ENCODE peak calls at places on chromosomes 3 and 15, in eight cellular contexts. O is GM23338, M is HCT116, D is SK-N-SH, J is Panc1, V is K562, Q is GM12878, C is HepG2. Y is an unnamed sample.

GRCh38 chr3:15979900-15980299 is 182.1 kb upstream of the ANKRD28 start:
- DNase-seq in O (no peak), M (no peak), D (no peak), J (no peak), V (no peak), Q (no peak), C (no peak), Y (no peak)

GRCh38 chr15:70240082-70240481 is 142.4 kb upstream of the TLE3 start:
- DNase-seq in O (no peak), M (no peak), D (no peak), J (no peak), V (no peak), Q (peak; percentile 50), C (no peak), Y (no peak)

GRCh38 chr3:127953636-127954035 is 38.6 kb downstream of the KBTBD12 start:
- DNase-seq in O (no peak), M (no peak), D (no peak), J (no peak), V (no peak), Q (no peak), C (no peak), Y (no peak)

GRCh38 chr15:57216288-57216687 is 160.0 kb upstream of the CGNL1 start:
- DNase-seq in O (no peak), M (no peak), D (no peak), J (no peak), V (no peak), Q (no peak), C (no peak), Y (no peak)

GRCh38 chr3:173711619-173712018 is 314.1 kb downstream of the NLGN1 start:
- DNase-seq in O (no peak), M (peak; percentile 18), D (no peak), J (no peak), V (no peak), Q (no peak), C (no peak), Y (no peak)

GRCh38 chr15:74209560-74209958 is 7.0 kb upstream of the STRA6 start:
- DNase-seq in O (no peak), M (no peak), D (no peak), J (no peak), V (no peak), Q (no peak), C (no peak), Y (no peak)

GRCh38 chr3:150720444-150720843 is 16.7 kb upstream of the ERICH6 start:
- DNase-seq in O (no peak), M (no peak), D (no peak), J (no peak), V (no peak), Q (no peak), C (no peak), Y (no peak)

GRCh38 chr3:73813291-73813977 is 188.7 kb upstream of the PDZRN3 start:
- DNase-seq in O (no peak), M (no peak), D (peak; percentile 31), J (no peak), V (no peak), Q (no peak), C (no peak), Y (peak; percentile 24)

GRCh38 chr15:75620776-75621536 is 4.6 kb downstream of the SNUPN start:
- DNase-seq in O (no peak), M (no peak), D (no peak), J (no peak), V (no peak), Q (no peak), C (no peak), Y (peak; percentile 21)

GRCh38 chr15:71914092-71914491 is 103.7 kb downstream of the NR2E3 start:
- DNase-seq in O (no peak), M (no peak), D (no peak), J (no peak), V (no peak), Q (peak; percentile 66), C (no peak), Y (no peak)

GRCh38 chr3:158770254-158771017 is 31.4 kb upstream of the MFSD1 start:
- DNase-seq in O (no peak), M (no peak), D (no peak), J (no peak), V (no peak), Q (no peak), C (no peak), Y (no peak)

GRCh38 chr3:27680517-27681246 is 41.4 kb downstream of the EOMES start:
- DNase-seq in O (no peak), M (no peak), D (no peak), J (no peak), V (no peak), Q (no peak), C (peak; percentile 78), Y (no peak)

GRCh38 chr3:100386437-100387064 is 14.3 kb downstream of the TOMM70 start:
- DNase-seq in O (no peak), M (no peak), D (no peak), J (no peak), V (no peak), Q (no peak), C (peak; percentile 73), Y (no peak)

GRCh38 chr3:58188173-58188564 is 22.6 kb downstream of the DNASE1L3 start:
- DNase-seq in O (no peak), M (no peak), D (no peak), J (no peak), V (no peak), Q (no peak), C (no peak), Y (no peak)

GRCh38 chr3:58306662-58307286 is 454 bp downstream of the HTD2 start:
- DNase-seq in O (peak; percentile 73), M (no peak), D (peak; percentile 52), J (no peak), V (peak; percentile 29), Q (no peak), C (peak; percentile 55), Y (peak; percentile 20)

GRCh38 chr15:67040277-67040676 is 25.1 kb upstream of the SMAD3 start:
- DNase-seq in O (no peak), M (no peak), D (no peak), J (no peak), V (no peak), Q (no peak), C (no peak), Y (no peak)

GRCh38 chr15:67038721-67039120 is 26.7 kb upstream of the SMAD3 start:
- DNase-seq in O (no peak), M (no peak), D (no peak), J (no peak), V (no peak), Q (no peak), C (no peak), Y (no peak)

GRCh38 chr15:67039349-67040075 is 25.9 kb upstream of the SMAD3 start:
- DNase-seq in O (peak; percentile 70), M (peak; percentile 90), D (no peak), J (no peak), V (peak; percentile 39), Q (no peak), C (no peak), Y (no peak)

GRCh38 chr15:67043939-67044771 is 21.2 kb upstream of the SMAD3 start:
- DNase-seq in O (peak; percentile 87), M (no peak), D (no peak), J (no peak), V (no peak), Q (no peak), C (peak; percentile 84), Y (no peak)

DNA sequence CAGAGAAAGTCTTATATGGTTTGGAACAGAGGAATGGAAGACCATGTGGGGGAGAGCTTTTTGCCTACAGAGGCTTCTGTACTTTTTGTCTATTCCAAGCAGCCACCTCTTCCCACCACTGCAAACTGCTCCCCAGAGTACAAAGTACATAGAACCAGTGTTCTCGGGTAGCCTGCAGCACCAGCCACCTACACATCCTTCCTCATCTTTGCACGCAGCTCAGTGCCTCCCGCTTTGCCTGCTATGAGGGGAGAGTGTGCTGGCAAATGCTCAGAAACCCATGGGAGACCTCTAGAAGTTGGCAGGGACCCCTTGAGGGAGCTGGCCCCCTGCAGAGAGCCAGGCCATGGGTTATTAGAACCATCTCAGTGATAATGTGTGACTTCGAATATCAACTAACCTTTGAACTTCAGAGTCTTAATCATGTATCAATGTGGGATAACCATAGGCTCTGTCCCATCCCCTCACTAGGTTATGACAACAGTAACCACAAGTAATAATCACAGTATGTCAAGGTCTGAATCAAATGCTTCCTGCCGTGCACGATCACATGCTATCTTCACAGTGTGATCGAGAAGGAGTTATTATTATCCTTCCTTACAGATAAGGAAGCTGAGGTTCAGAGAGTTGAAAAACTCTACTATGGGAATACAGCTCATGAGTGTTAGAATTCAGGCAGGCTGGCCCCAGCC is 22.8 kb upstream of the SMAD3 start:
- DNase-seq in O (no peak), M (no peak), D (no peak), J (no peak), V (no peak), Q (no peak), C (no peak), Y (no peak)
- TF ChIP-seq REST in O (no peak), M (no peak), D (no peak), J (no peak), V (no peak), Q (no peak), C (no peak), Y (no peak)

GRCh38 chr3:52388933-52389332 is 56.0 kb downstream of the SEMA3G start:
- DNase-seq in O (peak; percentile 31), M (no peak), D (no peak), J (no peak), V (no peak), Q (no peak), C (no peak), Y (no peak)
- H3K27ac ChIP-seq in O (no peak overlapping the region), M (no peak overlapping the region), D (no peak overlapping the region), J (no peak overlapping the region), V (no peak overlapping the region), Q (no peak overlapping the region), C (no peak overlapping the region), Y (no peak overlapping the region)

GRCh38 chr3:197753263-197753662 is 3.6 kb downstream of the FYTTD1 start:
- DNase-seq in O (no peak), M (no peak), D (peak; percentile 27), J (no peak), V (no peak), Q (no peak), C (no peak), Y (no peak)
- TF ChIP-seq POLR2AphosphoS5 in O (no peak), M (no peak), D (no peak), J (no peak), V (no peak), Q (no peak), C (no peak), Y (no peak)

GRCh38 chr3:183576487-183577107 is 21.1 kb upstream of the KLHL6 start:
- DNase-seq in O (no peak), M (no peak), D (no peak), J (no peak), V (no peak), Q (no peak), C (no peak), Y (no peak)
- TF ChIP-seq REST in O (no peak), M (no peak), D (no peak), J (no peak), V (no peak), Q (no peak), C (no peak), Y (no peak)

GRCh38 chr3:177179281-177180067 is 17.8 kb downstream of the TBL1XR1 start:
- DNase-seq in O (no peak), M (no peak), D (no peak), J (no peak), V (no peak), Q (no peak), C (no peak), Y (no peak)
- H3K27ac ChIP-seq in O (no peak overlapping the region), M (no peak overlapping the region), D (no peak overlapping the region), J (peak overlapping the region; percentile 17), V (peak overlapping the region; percentile 51), Q (no peak overlapping the region), C (no peak overlapping the region), Y (no peak overlapping the region)

Y was measured in HL-60.